ENCODE peak calls at places on chromosome 9, in ten cellular contexts. B is mesendoderm; V is CD8-positive, alpha-beta T cell; G is tibial nerve; J is psoas muscle; H is astrocyte; W is iPS DF 6.9; N is tibial artery; E is colonic mucosa; S is cardiac muscle cell. A is an unnamed sample. For H3K4me1, the result is how much of the 10 kb centered on the place peaks cover.

GRCh38 chr9:71703172-71703872 is 65.0 kb downstream of the CEMIP2 start:
- DNase-seq in W (no peak), S (peak), N (no peak), G (peak), H (no peak), B (no peak), E (no peak), V (no peak), J (no peak), A (no peak)

GRCh38 chr9:32550046-32550608 is 2.0 kb upstream of the SMIM27 start:
- DNase-seq in V (no peak), W (no peak), G (no peak), S (peak), H (peak), N (no peak), E (no peak), J (no peak), B (peak), A (no peak)

GRCh38 chr9:35481347-35481975 is 8.4 kb upstream of the RUSC2 start:
- DNase-seq in S (peak), W (no peak), G (peak), H (peak), N (peak), J (no peak), E (peak), B (peak), V (no peak), A (peak)

GRCh38 chr9:69877852-69878507 is 57.4 kb downstream of the CFAP95 start:
- DNase-seq in V (no peak), J (no peak), G (peak), N (no peak), B (peak), E (no peak), H (no peak), W (no peak), S (peak), A (peak)

GRCh38 chr9:106110483-106110882 is 416.1 kb downstream of the TMEM38B start:
- DNase-seq in N (no peak), H (no peak), B (no peak), W (no peak), G (no peak), S (no peak), V (no peak), E (no peak), J (no peak), A (no peak)

GRCh38 chr9:109922617-109923260 is 142.7 kb downstream of the PALM2AKAP2 start:
- DNase-seq in V (no peak), S (peak), N (no peak), J (no peak), H (no peak), B (no peak), E (no peak), W (no peak), G (no peak), A (no peak)

GRCh38 chr9:136443087-136443486 is 3.4 kb upstream of the INPP5E start:
- DNase-seq in N (no peak), H (no peak), G (no peak), W (no peak), S (no peak), V (no peak), E (no peak), B (no peak), J (no peak), A (no peak)

GRCh38 chr9:137069508-137070071 is 767 bp downstream of the SAPCD2 start:
- DNase-seq in V (no peak), G (no peak), E (no peak), H (no peak), B (no peak), W (no peak), J (no peak), S (no peak), N (no peak), A (peak)

GRCh38 chr9:117184173-117184572 is 230.7 kb downstream of the ASTN2 start:
- DNase-seq in E (no peak), H (no peak), W (no peak), J (no peak), S (no peak), V (no peak), B (peak), G (no peak), N (no peak), A (no peak)

DNA sequence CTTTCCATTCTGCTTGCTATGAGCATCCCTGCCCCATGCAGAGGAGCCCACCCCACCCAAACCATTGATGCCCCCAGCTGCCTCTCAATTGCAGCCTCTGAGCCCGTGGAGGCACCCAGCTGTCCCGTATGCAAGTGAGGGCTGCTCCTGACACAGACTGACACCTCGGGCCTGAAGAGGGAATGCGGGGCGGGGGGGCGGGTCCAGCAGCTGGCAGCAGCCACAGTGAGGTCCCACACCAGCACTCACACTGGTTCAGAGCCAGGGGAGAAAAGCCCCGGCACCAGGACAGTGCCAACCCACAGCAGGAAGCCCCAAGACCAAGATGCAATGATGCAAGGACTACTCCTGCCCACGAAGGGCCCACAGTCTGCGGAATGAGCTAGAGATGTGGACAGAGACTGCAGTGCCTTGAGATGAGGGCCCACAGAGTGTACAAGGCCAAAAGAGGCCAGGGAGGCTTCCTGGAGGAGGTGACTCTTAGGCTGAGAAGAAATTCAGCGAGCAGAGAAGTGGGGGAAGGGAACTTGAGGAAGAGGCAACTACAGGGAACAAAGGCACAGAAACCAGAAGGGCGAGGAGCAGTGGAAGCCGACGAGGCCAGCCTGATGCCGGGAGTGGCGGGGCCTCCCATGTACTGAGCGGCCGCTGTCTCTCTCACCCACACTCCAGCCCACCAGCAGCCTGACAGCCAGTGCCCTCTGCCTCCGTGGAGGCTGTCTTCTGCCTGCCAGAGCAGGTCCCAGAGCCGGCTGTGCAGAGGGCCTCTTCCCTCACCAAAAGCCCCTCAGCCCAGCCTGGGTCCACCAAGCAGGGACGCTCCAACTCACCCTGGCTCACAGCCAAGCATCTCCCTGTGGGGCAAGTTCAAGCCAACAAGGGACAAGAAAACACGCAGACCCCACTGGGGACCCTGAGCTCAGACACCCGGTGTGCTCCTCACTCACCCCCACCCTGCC is 9.2 kb downstream of the EEIG1 start:
- DNase-seq in G (no peak), S (no peak), W (no peak), E (peak), V (peak), H (no peak), N (no peak), B (peak), J (no peak), A (no peak)
- H3K4me1 ChIP-seq in G (under half), S (half or more), W (under half), E (half or more), V (half or more), H (under half), N (half or more), B (under half), J (half or more), A (under half)

GRCh38 chr9:120383999-120384924 is 195.7 kb downstream of the CDK5RAP2 start:
- DNase-seq in E (peak), S (peak), W (no peak), J (peak), H (peak), V (no peak), G (no peak), B (no peak), N (peak), A (no peak)
- H3K4me1 ChIP-seq in E (under half), S (under half), W (under half), J (under half), H (under half), V (under half), G (under half), B (under half), N (under half), A (under half)

GRCh38 chr9:114693248-114693895 is 11.4 kb upstream of the TEX48 start:
- DNase-seq in H (no peak), N (no peak), V (no peak), G (no peak), S (no peak), B (no peak), E (peak), W (no peak), J (no peak), A (no peak)

GRCh38 chr9:114694719-114695269 is 12.8 kb upstream of the TEX48 start:
- DNase-seq in W (no peak), G (no peak), E (no peak), H (no peak), S (no peak), B (no peak), V (no peak), J (no peak), N (no peak), A (no peak)

GRCh38 chr9:114697951-114698351 is 16.0 kb upstream of the TEX48 start:
- DNase-seq in H (no peak), J (no peak), G (no peak), N (no peak), W (no peak), B (no peak), E (no peak), V (no peak), S (no peak), A (no peak)

GRCh38 chr9:114694146-114694545 is 12.2 kb upstream of the TEX48 start:
- DNase-seq in N (no peak), W (no peak), J (no peak), V (no peak), B (no peak), E (no peak), G (no peak), H (peak), S (no peak), A (no peak)

DNA sequence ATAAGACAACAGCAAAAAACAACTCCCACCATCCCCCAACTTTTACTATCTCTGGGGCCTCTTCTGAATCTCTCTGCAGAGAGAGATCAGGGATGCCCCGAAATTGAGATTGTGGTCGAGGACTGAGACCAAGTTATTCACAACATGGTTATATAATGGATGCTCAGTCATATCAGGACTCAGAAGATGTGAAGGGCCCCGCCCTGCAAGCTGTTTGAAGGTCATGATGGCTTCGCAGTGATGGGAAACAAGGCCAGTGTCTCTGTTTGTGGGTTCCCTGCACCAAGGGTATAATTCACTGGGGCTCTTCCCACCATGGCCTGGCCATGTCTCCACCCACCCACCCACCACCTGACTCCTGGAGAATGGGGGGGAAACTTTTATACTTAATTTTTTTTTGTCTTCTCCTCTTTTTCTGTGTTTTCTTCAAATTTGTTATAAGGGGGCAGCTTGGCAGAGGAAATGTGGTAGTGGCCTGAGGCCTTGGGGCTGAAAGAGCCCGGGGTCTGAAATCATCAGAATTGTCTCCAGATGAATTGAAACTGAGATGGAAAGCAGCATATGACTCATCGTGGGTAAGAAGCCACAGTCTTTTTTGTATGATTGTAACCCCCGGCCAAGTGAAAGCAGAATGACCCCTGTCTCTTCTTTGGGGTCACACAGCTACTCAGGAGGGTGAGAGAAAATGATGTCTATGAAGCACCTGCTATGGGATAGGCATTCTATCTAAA is 15.0 kb upstream of the TEX48 start:
- DNase-seq in G (no peak), H (peak), J (no peak), B (no peak), S (no peak), E (no peak), W (no peak), N (no peak), V (no peak), A (no peak)
- H3K4me1 ChIP-seq in G (under half), H (under half), J (under half), B (under half), S (under half), E (under half), W (under half), N (under half), V (under half), A (under half)

GRCh38 chr9:79613145-79613544 is 41.4 kb downstream of the TLE4 start:
- DNase-seq in J (no peak), V (no peak), B (peak), W (no peak), H (no peak), G (no peak), N (no peak), E (no peak), S (no peak), A (no peak)

GRCh38 chr9:79611091-79611614 is 39.4 kb downstream of the TLE4 start:
- DNase-seq in B (peak), E (no peak), V (no peak), N (no peak), J (no peak), S (peak), H (peak), W (no peak), G (peak), A (peak)

GRCh38 chr9:79615038-79615437 is 43.3 kb downstream of the TLE4 start:
- DNase-seq in E (no peak), H (no peak), J (no peak), B (no peak), W (no peak), V (no peak), N (no peak), S (no peak), G (no peak), A (no peak)

GRCh38 chr9:79609468-79610018 is 37.8 kb downstream of the TLE4 start:
- DNase-seq in H (no peak), B (no peak), N (no peak), E (no peak), W (no peak), S (no peak), V (no peak), G (no peak), J (no peak), A (no peak)

GRCh38 chr9:79610019-79610760 is 38.4 kb downstream of the TLE4 start:
- DNase-seq in J (no peak), N (no peak), B (no peak), G (no peak), V (no peak), W (no peak), E (no peak), S (no peak), H (peak), A (no peak)
- H3K4me1 ChIP-seq in J (half or more), N (under half), B (under half), G (under half), V (under half), W (under half), E (under half), S (under half), H (under half), A (half or more)

DNA sequence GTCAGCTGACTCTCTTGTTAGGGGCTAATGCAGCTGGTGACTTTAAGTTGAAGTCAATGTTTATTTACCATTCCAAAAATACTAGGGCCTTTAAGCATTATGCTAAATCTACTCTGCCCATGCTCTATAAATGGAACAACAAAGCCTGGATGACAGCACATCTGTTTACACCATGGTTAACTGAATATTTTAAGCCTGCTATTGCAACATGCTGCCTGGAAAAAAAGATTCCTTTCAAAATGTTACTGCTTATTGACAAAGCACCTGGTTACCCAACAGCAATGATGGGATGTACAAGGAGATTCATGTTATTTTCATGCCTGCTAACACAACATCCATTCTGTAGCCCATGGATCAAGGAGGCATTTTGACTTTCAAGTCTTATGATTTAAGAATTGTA is 309.2 kb downstream of the NTRK2 start:
- DNase-seq in G (no peak), E (no peak), N (no peak), W (no peak), V (no peak), S (no peak), H (no peak), B (no peak), J (no peak), A (no peak)
- H3K4me1 ChIP-seq in G (under half), E (under half), N (under half), W (under half), V (under half), S (under half), H (under half), B (under half), J (under half), A (under half)

GRCh38 chr9:134939836-134940235 is 22.1 kb upstream of the FCN1 start:
- DNase-seq in H (no peak), E (no peak), V (no peak), J (peak), B (no peak), S (no peak), N (no peak), G (no peak), W (no peak), A (no peak)
- H3K4me1 ChIP-seq in H (under half), E (under half), V (under half), J (under half), B (under half), S (under half), N (under half), G (under half), W (under half), A (under half)

DNA sequence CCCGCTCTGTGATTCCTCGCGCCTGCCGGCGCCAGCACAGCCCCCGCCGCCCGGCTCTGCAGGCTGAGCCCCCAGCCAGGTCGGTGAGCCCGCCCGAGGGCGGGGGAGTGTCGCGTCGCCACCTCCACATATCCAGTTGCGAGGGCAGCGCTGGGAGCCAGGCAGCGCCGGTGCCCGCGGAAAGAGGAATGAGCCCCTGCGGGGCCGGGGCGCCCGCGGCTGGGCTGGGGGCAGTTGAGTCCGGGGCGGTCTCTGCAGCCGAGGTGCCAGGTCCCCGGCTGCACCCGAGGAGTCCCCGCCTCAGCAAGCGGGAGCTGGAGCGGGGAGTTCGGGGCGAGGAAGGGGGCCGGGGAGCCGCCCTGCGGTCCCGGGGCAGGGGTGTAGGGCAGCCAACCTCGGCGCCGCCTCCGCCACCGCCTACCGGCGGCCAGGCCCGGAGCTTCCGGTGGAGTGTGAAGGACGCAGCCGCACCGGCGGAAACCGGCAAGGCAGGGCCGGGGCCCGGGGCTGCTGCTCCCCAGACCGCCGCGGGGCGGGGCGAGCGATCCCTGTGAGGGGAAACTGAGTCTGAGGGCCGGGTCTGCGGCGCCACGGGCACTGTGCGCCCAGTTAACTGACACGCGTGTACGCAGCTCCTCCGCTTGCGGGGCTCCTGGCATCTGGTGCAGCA is 2.3 kb upstream of the TRAF1 start:
- DNase-seq in G (peak), B (peak), E (peak), S (peak), N (peak), H (no peak), J (peak), W (no peak), V (peak), A (peak)
- H3K4me1 ChIP-seq in G (under half), B (under half), E (under half), S (under half), N (half or more), H (under half), J (under half), W (under half), V (half or more), A (half or more)

GRCh38 chr9:128139621-128140020 is 9.6 kb upstream of the LCN2 start:
- DNase-seq in W (no peak), E (no peak), G (no peak), H (no peak), V (no peak), S (no peak), J (peak), N (no peak), B (no peak), A (no peak)
- H3K4me1 ChIP-seq in W (under half), E (under half), G (under half), H (under half), V (under half), S (under half), J (under half), N (under half), B (under half), A (under half)